ENCODE peak calls at places on chromosomes 2 and 18, in seven cellular contexts. C is H1, G is A549, H is esophagus squamous epithelium, O is upper lobe of left lung, U is IMR-90, F is K562. Q is an unnamed sample. For H3K4me1, the result is how much of the 10 kb centered on the place peaks cover.

GRCh38 chr2:231162036-231162345 is 36.4 kb upstream of the ARMC9 start:
- DNase-seq in U (peak), H (no peak), O (no peak), C (no peak), G (no peak), F (no peak), Q (no peak)

GRCh38 chr2:183037281-183037659 is 987 bp downstream of the NCKAP1 start:
- DNase-seq in G (no peak), U (peak), O (no peak), C (no peak), H (no peak), F (no peak), Q (no peak)

GRCh38 chr2:88764850-88765153 is 73.3 kb downstream of the RPIA start:
- DNase-seq in H (no peak), G (no peak), U (no peak), C (no peak), O (no peak), F (no peak), Q (no peak)

GRCh38 chr2:73985318-73986084 is 791 bp downstream of the TET3 start:
- DNase-seq in O (peak), U (no peak), G (peak), F (peak), C (no peak), H (no peak), Q (peak)

GRCh38 chr2:228102949-228103348 is 78.5 kb downstream of the SPHKAP start:
- DNase-seq in U (no peak), H (no peak), F (no peak), O (no peak), G (no peak), C (no peak), Q (no peak)

GRCh38 chr2:49857371-49858112 is 703.2 kb upstream of the FSHR start:
- DNase-seq in U (no peak), H (no peak), F (no peak), O (no peak), G (no peak), C (no peak), Q (no peak)

GRCh38 chr2:127200962-127201361 is 19.1 kb downstream of the CYP27C1 start:
- DNase-seq in G (no peak), H (no peak), O (no peak), F (no peak), U (no peak), C (no peak), Q (no peak)

GRCh38 chr2:37561615-37562569 is 109.5 kb downstream of the CDC42EP3 start:
- DNase-seq in C (no peak), F (peak), G (peak), U (peak), O (no peak), H (no peak), Q (no peak)

GRCh38 chr2:96250188-96250587 is 15.6 kb downstream of the TMEM127 start:
- DNase-seq in G (no peak), O (no peak), H (no peak), C (no peak), U (no peak), F (no peak), Q (no peak)

GRCh38 chr2:130749078-130749477 is 6.3 kb upstream of the AMER3 start:
- DNase-seq in C (no peak), O (no peak), G (no peak), H (no peak), F (no peak), U (no peak), Q (no peak)

GRCh38 chr18:59517446-59518171 is 158.5 kb upstream of the LMAN1 start:
- DNase-seq in C (no peak), U (peak), H (no peak), F (no peak), O (no peak), G (no peak), Q (no peak)

GRCh38 chr2:167294775-167295140 is 406.5 kb downstream of the XIRP2 start:
- DNase-seq in G (no peak), U (peak), C (no peak), F (no peak), H (no peak), O (no peak), Q (no peak)

GRCh38 chr18:50694147-50694546 is 125.7 kb downstream of the MRO start:
- DNase-seq in F (no peak), G (no peak), C (no peak), U (no peak), O (no peak), H (no peak), Q (no peak)

GRCh38 chr2:204849887-204850286 is 304.6 kb downstream of the PARD3B start:
- DNase-seq in O (no peak), C (no peak), H (no peak), G (no peak), U (no peak), F (no peak), Q (no peak)

GRCh38 chr2:203783496-203784203 is 77.2 kb downstream of the CD28 start:
- DNase-seq in F (no peak), O (no peak), G (no peak), C (no peak), U (peak), H (no peak), Q (no peak)

GRCh38 chr2:127645395-127646291 is at the start of gene GPR17:
- DNase-seq in C (no peak), F (no peak), H (no peak), U (no peak), O (peak), G (no peak), Q (no peak)

GRCh38 chr2:174836345-174836999 is 72.2 kb upstream of the CHRNA1 start:
- DNase-seq in F (no peak), O (no peak), U (peak), H (no peak), C (no peak), G (peak), Q (no peak)

GRCh38 chr2:84223191-84223590 is 235.9 kb downstream of the SUCLG1 start:
- DNase-seq in O (no peak), F (no peak), C (no peak), U (peak), H (no peak), G (no peak), Q (no peak)

GRCh38 chr2:171345971-171346722 is 87.6 kb downstream of the METTL8 start:
- DNase-seq in F (no peak), G (no peak), C (no peak), U (no peak), O (no peak), H (no peak), Q (no peak)

GRCh38 chr2:27955762-27956161 is 65.2 kb downstream of the BABAM2 start:
- DNase-seq in C (no peak), U (peak), H (no peak), O (no peak), F (no peak), G (no peak), Q (no peak)
- H3K4me1 ChIP-seq in C (under half), U (under half), H (under half), O (under half), F (under half), G (half or more), Q (under half)

DNA sequence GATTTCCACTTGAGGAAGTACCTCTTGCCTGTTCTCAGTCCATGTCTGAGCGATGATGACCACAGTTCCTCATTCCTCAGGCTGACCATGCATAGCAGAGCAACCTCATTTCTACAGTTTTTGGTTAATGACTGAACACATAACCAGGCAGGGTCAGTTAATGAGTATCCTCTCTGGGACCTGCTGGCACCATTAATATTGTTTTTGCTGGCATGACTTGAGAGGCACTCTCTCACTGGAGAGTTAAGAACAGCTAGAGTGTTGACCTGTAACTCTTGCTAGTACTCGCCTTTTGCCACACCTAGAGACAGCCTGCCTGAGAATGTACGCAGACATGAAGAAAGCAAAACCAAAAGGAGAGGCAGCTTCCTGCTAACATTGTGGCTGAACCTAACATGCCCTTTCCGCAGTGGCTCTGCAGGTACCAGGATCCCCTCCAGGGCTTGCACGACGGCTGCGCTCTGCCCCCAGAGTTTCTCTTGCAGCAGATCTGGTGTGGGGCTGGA is 23.9 kb downstream of the PECR start:
- DNase-seq in U (peak), O (peak), H (no peak), C (no peak), G (peak), F (no peak), Q (peak)
- TF ChIP-seq POLR2A in U (no peak), O (no peak), H (no peak), C (no peak), G (no peak), F (no peak), Q (peak)

DNA sequence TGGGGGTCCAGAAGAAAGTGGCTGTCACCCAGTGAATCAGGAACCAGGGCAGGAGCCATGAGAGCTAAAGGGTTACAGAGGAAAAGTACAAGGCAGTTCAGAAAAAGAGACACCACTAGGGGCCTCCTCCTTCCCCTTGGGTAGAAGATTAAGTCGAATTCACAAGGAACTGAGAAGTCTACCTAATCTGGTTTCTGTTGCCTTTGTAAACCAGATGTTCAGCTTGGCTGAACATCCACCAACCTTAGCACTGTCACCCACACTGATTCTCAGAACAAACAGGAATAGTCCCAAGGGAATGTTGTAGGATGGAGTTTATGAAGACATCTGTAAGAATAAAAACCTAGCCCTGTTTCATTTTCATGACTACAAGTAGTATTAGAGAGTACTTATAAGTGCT is 90.4 kb upstream of the NOSTRIN start:
- DNase-seq in O (no peak), G (no peak), U (no peak), H (no peak), C (no peak), F (peak), Q (no peak)
- TF ChIP-seq CTCF in O (no peak), G (no peak), U (no peak), H (no peak), C (peak), F (peak), Q (no peak)

GRCh38 chr2:27008678-27009077 is 24.1 kb upstream of the TMEM214 start:
- DNase-seq in G (no peak), U (no peak), O (no peak), C (no peak), H (no peak), F (no peak), Q (no peak)

GRCh38 chr2:27009716-27010115 is 23.0 kb upstream of the TMEM214 start:
- DNase-seq in O (no peak), G (no peak), C (no peak), F (no peak), U (no peak), H (no peak), Q (no peak)

GRCh38 chr2:27010139-27010538 is 22.6 kb upstream of the TMEM214 start:
- DNase-seq in O (no peak), G (no peak), F (no peak), C (no peak), H (no peak), U (no peak), Q (no peak)

GRCh38 chr2:27007416-27008374 is 25.1 kb upstream of the TMEM214 start:
- DNase-seq in U (no peak), G (no peak), O (no peak), F (peak), C (no peak), H (no peak), Q (no peak)

DNA sequence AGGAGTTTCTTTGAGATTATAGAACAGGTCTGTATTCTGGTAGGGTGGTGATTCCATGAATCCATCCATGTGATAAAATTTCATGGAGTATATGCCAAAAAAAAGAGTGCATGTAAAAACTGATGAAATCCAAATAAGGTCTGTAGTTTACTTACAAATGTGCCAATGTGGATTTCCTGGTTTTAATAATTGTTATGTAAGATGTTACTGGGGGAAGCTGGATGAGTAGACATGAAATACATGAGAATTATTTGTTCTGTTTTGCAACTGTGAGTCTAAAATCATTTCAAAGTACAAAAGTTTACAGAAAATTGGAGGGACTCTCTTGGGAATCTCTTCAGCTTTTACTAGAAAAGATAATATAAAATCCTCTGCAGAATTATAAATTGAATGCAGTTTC is 23.7 kb upstream of the TMEM214 start:
- DNase-seq in F (no peak), O (no peak), U (no peak), H (no peak), C (no peak), G (no peak), Q (no peak)
- H3K4me1 ChIP-seq in F (under half), O (under half), U (under half), H (under half), C (under half), G (under half), Q (under half)